ENCODE peak calls at places on chromosomes 13 and 19, in ten cellular contexts. N, K, U, E, P, C, F, I, G and D are unnamed samples. For H3K4me1, the result is how much of the 10 kb centered on the place peaks cover.

GRCh38 chr13:111556496-111556895 is 236.1 kb downstream of the TEX29 start:
- DNase-seq in N (no peak), K (no peak), U (no peak), E (no peak), P (no peak), C (no peak), F (no peak), I (no peak), G (no peak), D (no peak)

GRCh38 chr19:1155352-1156304 is 18.4 kb downstream of the SBNO2 start:
- DNase-seq in N (no peak), K (no peak), U (peak), E (no peak), P (no peak), C (no peak), F (no peak), I (peak), G (no peak), D (no peak)

GRCh38 chr13:94416454-94417080 is 62.9 kb downstream of the DCT start:
- DNase-seq in N (peak), K (no peak), U (peak), E (no peak), P (peak), C (peak), F (peak), I (peak), G (peak), D (peak)

GRCh38 chr19:45428385-45429231 is 4.9 kb upstream of the ERCC1 start:
- DNase-seq in N (no peak), K (no peak), U (peak), E (no peak), P (peak), C (peak), F (no peak), I (peak), G (peak), D (peak)

GRCh38 chr19:572891-573825 is 762 bp downstream of the BSG start:
- DNase-seq in N (no peak), K (peak), U (peak), E (peak), P (peak), C (peak), F (no peak), I (peak), G (peak), D (peak)

GRCh38 chr19:4567584-4568071 is 8.1 kb upstream of the SEMA6B start:
- DNase-seq in N (peak), K (peak), U (peak), E (peak), P (peak), C (no peak), F (no peak), I (peak), G (peak), D (peak)

GRCh38 chr19:41416194-41416674 is 10.9 kb downstream of the B3GNT8 start:
- DNase-seq in N (no peak), K (peak), U (no peak), E (peak), P (no peak), C (no peak), F (no peak), I (no peak), G (no peak), D (no peak)

GRCh38 chr13:77389617-77389984 is 62.7 kb upstream of the MYCBP2 start:
- DNase-seq in N (no peak), K (no peak), U (no peak), E (no peak), P (no peak), C (no peak), F (no peak), I (peak), G (no peak), D (no peak)

GRCh38 chr19:1491849-1492170 is 829 bp downstream of the REEP6 start:
- DNase-seq in N (no peak), K (peak), U (no peak), E (no peak), P (no peak), C (no peak), F (no peak), I (no peak), G (no peak), D (no peak)

GRCh38 chr13:78675112-78675511 is 16.2 kb upstream of the OBI1 start:
- DNase-seq in N (no peak), K (no peak), U (no peak), E (no peak), P (no peak), C (no peak), F (no peak), I (peak), G (no peak), D (no peak)

GRCh38 chr19:35899547-35900214 is 659 bp downstream of the NFKBID start:
- DNase-seq in N (peak), K (peak), U (peak), E (peak), P (peak), C (peak), F (peak), I (peak), G (peak), D (peak)

GRCh38 chr19:2577722-2578335 is 101.9 kb downstream of the GADD45B start:
- DNase-seq in N (no peak), K (peak), U (no peak), E (no peak), P (no peak), C (no peak), F (no peak), I (peak), G (no peak), D (no peak)

GRCh38 chr19:50371914-50372475 is 4.3 kb upstream of the NR1H2 start:
- DNase-seq in N (no peak), K (no peak), U (peak), E (no peak), P (no peak), C (no peak), F (no peak), I (peak), G (no peak), D (no peak)

GRCh38 chr19:50365434-50366306 is at the start of gene NAPSA:
- DNase-seq in N (no peak), K (peak), U (no peak), E (no peak), P (no peak), C (no peak), F (no peak), I (no peak), G (no peak), D (no peak)

GRCh38 chr19:50368649-50369570 is 3.5 kb upstream of the NAPSA start:
- DNase-seq in N (peak), K (peak), U (peak), E (peak), P (peak), C (peak), F (peak), I (peak), G (peak), D (peak)
- H3K4me1 ChIP-seq in N (under half), K (under half), U (under half), E (under half), P (under half), C (under half), F (under half), I (under half), G (under half), D (under half)

DNA sequence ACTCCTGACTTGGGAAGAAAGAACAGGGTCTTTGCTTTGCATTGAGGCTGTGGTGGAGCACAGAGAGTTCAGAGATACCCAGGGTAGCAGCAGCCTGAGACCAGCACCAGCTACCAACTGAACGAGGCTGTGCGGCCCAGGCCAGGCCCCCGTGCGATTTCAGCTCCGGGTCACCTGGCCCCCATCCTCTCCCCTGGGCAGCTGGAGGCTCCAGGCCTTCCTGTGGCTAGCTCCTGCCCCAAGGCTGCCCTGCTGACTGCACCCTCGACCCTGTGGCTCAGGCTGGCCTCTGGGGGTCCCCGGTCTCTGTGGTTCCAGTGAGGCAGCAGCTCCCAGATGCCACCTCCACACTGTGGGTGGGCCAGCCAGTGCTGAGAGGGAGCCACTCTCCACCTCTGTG is 52.8 kb downstream of the MCF2L start:
- DNase-seq in N (no peak), K (no peak), U (no peak), E (no peak), P (no peak), C (no peak), F (no peak), I (no peak), G (no peak), D (no peak)
- H3K27ac ChIP-seq in N (peak), K (no peak), U (no peak), E (no peak), P (no peak), C (no peak), F (no peak), I (no peak), G (no peak), D (no peak)

DNA sequence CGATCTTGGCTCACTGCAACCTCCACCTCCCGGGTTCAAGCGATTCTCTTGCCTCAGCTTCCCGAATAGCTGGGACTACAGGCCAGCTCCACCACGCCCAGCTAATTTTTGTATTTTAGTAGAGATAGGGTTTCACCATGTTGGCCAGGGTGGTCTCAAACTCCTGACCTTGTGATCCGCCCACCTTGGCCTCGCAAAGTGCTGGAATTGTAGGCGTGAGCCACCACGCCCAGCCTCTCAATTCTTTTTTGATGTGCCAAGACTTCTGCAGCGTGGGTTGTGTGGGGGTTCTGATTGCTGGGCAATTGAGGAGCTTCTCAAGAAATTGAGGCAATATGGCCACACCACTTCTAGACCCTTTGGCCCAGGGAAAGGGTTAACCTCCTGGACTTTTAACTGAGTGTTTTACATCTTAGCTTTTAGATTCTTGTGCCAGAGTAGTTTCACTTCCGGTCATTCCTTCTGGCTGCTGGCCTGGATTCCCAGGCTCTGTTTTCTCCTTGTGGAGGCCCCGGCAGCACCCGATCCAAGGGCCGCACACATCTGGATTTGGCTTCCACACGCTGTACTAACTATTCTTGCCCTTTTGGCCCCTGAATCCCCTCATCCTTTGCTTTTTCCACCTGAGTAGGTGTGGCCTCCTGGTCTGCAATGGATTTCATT is 14.7 kb downstream of the SMARCA4 start:
- DNase-seq in N (no peak), K (no peak), U (peak), E (peak), P (no peak), C (peak), F (no peak), I (peak), G (peak), D (no peak)
- H3K9ac ChIP-seq in N (no peak), K (peak), U (peak), E (no peak), P (no peak), C (no peak), F (no peak), I (no peak), G (peak), D (no peak)

DNA sequence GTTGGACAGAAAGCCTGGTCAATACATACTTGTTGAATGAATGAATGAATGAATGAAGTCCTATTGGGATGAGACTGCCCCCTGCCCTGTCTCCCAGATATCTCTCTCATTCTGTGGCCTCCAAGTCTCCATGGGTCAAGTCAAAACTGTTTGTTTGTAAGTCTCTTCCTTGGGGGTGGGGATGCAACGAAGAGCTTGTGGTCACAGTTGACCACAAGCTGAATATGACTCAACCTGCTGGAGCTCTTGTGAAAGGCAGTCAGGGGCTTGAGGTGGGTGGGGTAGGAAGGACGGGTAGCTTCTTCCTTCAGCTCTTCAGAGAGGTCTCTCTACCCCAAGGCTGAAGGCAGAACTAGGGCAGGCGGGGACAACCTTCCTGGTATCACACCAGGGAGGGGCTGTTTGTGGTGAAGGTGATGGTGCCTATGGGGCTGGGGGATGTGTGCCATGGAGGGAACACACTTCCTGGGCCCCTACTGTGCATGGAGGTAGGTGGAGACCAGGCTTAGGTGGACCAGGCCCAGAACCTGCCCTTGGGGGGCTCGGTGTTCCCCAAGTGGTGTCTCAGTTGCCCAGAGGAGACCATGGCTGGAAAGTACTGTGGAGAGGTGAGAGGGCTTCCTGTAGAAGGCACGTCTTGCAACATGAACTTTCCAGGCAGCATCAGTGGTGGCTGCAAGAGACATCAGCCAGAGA is 8.0 kb downstream of the MYO1F start:
- DNase-seq in N (no peak), K (no peak), U (peak), E (peak), P (no peak), C (peak), F (peak), I (peak), G (peak), D (no peak)
- H3K4me1 ChIP-seq in N (under half), K (under half), U (under half), E (under half), P (under half), C (under half), F (under half), I (under half), G (under half), D (under half)

DNA sequence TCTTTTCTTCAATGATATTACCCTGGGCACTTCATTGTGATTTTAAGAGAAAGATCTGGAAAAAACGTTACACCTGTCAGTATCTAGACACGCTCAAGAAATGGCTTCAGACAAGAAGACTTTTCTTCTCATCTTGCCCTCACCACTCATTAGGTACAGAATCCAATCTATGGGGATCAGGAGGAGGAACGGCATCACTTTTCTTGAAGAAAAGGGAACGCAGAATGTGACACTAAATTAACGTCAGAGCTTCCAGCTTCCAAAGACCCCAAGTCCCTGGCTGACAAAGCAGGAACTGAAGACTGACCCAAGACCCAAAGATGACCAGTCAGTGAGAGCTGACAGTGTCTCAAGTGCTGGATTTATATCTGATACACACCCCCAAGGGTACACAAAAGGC is 48.2 kb downstream of the BRD4 start:
- DNase-seq in N (no peak), K (no peak), U (no peak), E (no peak), P (no peak), C (no peak), F (no peak), I (no peak), G (no peak), D (no peak)
- H3K27ac ChIP-seq in N (no peak), K (no peak), U (peak), E (no peak), P (no peak), C (no peak), F (no peak), I (no peak), G (no peak), D (no peak)

DNA sequence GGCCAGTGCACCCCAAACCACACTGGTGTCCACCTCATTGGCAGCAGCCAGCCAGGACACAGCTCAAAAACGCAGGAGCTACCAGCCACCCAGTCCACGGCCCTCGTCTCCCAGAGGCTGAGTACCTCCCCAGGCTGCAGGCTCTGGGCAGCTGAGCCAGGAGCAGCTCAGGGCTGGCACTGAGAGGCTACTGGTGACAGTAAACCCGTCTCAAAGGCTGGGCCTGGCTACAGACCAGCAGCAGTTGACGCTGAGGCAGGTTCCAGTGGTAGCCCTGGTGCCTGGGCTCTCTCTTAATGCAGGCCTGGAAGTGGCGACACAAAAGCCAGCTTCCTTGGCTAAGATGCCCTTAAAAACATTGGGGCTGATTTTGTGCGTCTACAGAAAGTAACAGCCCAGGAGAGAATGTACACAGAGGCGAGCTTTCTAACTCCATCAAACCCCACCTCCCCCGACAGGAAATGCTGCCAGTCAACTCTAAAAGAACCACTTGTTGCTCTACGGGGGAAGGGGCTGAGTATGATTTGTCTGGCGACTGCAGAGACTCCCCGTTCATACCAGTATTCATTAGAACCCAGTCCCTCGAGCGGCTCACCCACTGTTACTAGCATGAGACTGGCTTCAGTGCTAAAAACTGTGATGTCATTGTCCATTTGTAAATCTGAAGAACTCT is 126.3 kb downstream of the STK24 start:
- DNase-seq in N (no peak), K (peak), U (peak), E (no peak), P (no peak), C (peak), F (no peak), I (no peak), G (no peak), D (peak)
- H3K9ac ChIP-seq in N (no peak), K (no peak), U (peak), E (peak), P (no peak), C (no peak), F (no peak), I (no peak), G (no peak), D (no peak)